ENCODE peak calls at places on chromosomes 13 and 19, in nine cellular contexts. O, A, F, T, Z, L, E, D and P are unnamed samples.

GRCh38 chr13:29136341-29136740 is 316.2 kb downstream of the MTUS2 start:
- DNase-seq in O (no peak), A (no peak), F (no peak), T (no peak), Z (peak), L (no peak), E (peak), D (no peak), P (no peak)

GRCh38 chr19:498591-498950 is 2.3 kb downstream of the MADCAM1 start:
- DNase-seq in O (no peak), A (no peak), F (no peak), T (no peak), Z (peak), L (no peak), E (no peak), D (no peak), P (no peak)

GRCh38 chr19:34994643-34995471 is 5.3 kb upstream of the GRAMD1A start:
- DNase-seq in O (no peak), A (no peak), F (no peak), T (no peak), Z (peak), L (no peak), E (peak), D (no peak), P (no peak)

GRCh38 chr19:31962565-31962996 is 382.8 kb upstream of the ZNF507 start:
- DNase-seq in O (no peak), A (peak), F (no peak), T (no peak), Z (no peak), L (no peak), E (no peak), D (peak), P (no peak)

GRCh38 chr19:17385878-17386611 is 8.0 kb downstream of the CCDC194 start:
- DNase-seq in O (no peak), A (no peak), F (peak), T (no peak), Z (peak), L (peak), E (peak), D (peak), P (peak)

GRCh38 chr19:38265213-38265861 is 964 bp downstream of the SPINT2 start:
- DNase-seq in O (peak), A (no peak), F (no peak), T (no peak), Z (peak), L (no peak), E (peak), D (peak), P (no peak)

GRCh38 chr13:85864963-85865530 is 65.8 kb upstream of the SLITRK6 start:
- DNase-seq in O (peak), A (peak), F (peak), T (no peak), Z (peak), L (no peak), E (peak), D (peak), P (peak)

GRCh38 chr13:32209670-32210069 is 105.5 kb downstream of the ZAR1L start:
- DNase-seq in O (no peak), A (no peak), F (no peak), T (no peak), Z (no peak), L (no peak), E (no peak), D (peak), P (peak)

GRCh38 chr13:31090921-31091624 is 70.6 kb downstream of the HSPH1 start:
- DNase-seq in O (no peak), A (no peak), F (no peak), T (no peak), Z (no peak), L (no peak), E (no peak), D (peak), P (no peak)

GRCh38 chr19:6198896-6199239 is 63.4 kb downstream of the ACSBG2 start:
- DNase-seq in O (no peak), A (no peak), F (no peak), T (no peak), Z (no peak), L (no peak), E (no peak), D (no peak), P (peak)

GRCh38 chr13:22176968-22177545 is 506.2 kb downstream of the FGF9 start:
- DNase-seq in O (no peak), A (no peak), F (no peak), T (no peak), Z (no peak), L (no peak), E (no peak), D (no peak), P (no peak)

GRCh38 chr19:32037998-32038732 is 307.2 kb upstream of the ZNF507 start:
- DNase-seq in O (no peak), A (no peak), F (no peak), T (no peak), Z (no peak), L (no peak), E (no peak), D (no peak), P (no peak)

GRCh38 chr13:36921902-36922301 is 1.9 kb upstream of the SMAD9 start:
- DNase-seq in O (no peak), A (no peak), F (no peak), T (no peak), Z (no peak), L (no peak), E (no peak), D (no peak), P (no peak)

GRCh38 chr13:20847298-20847697 is 55.2 kb downstream of the XPO4 start:
- DNase-seq in O (no peak), A (no peak), F (no peak), T (no peak), Z (no peak), L (peak), E (no peak), D (peak), P (no peak)

GRCh38 chr19:7605490-7606222 is 10.0 kb downstream of the CAMSAP3 start:
- DNase-seq in O (peak), A (no peak), F (peak), T (peak), Z (no peak), L (peak), E (peak), D (no peak), P (peak)

GRCh38 chr19:8988204-8988603 is 22.0 kb downstream of the MUC16 start:
- DNase-seq in O (no peak), A (no peak), F (peak), T (no peak), Z (no peak), L (peak), E (peak), D (no peak), P (no peak)

GRCh38 chr13:98517576-98518310 is 59.2 kb downstream of the STK24 start:
- DNase-seq in O (no peak), A (no peak), F (no peak), T (no peak), Z (no peak), L (no peak), E (no peak), D (no peak), P (no peak)

GRCh38 chr13:61880576-61881283 is 465.1 kb upstream of the PCDH20 start:
- DNase-seq in O (no peak), A (no peak), F (peak), T (peak), Z (peak), L (peak), E (peak), D (peak), P (peak)

GRCh38 chr19:47573076-47574026 is at the start of gene ZNF541:
- DNase-seq in O (no peak), A (peak), F (no peak), T (no peak), Z (no peak), L (peak), E (no peak), D (peak), P (peak)

GRCh38 chr19:38362076-38362945 is 12.1 kb upstream of the PSMD8 start:
- DNase-seq in O (peak), A (peak), F (peak), T (peak), Z (peak), L (peak), E (peak), D (peak), P (peak)

GRCh38 chr13:30685320-30685859 is 50.0 kb upstream of the ALOX5AP start:
- DNase-seq in O (no peak), A (no peak), F (no peak), T (no peak), Z (peak), L (no peak), E (no peak), D (no peak), P (peak)

GRCh38 chr13:77507931-77508776 is 27.4 kb upstream of the SCEL start:
- DNase-seq in O (peak), A (peak), F (no peak), T (no peak), Z (no peak), L (no peak), E (peak), D (peak), P (peak)

GRCh38 chr13:48560657-48561337 is 27.9 kb upstream of the RCBTB2 start:
- DNase-seq in O (no peak), A (no peak), F (no peak), T (no peak), Z (no peak), L (no peak), E (no peak), D (no peak), P (no peak)

GRCh38 chr13:29081036-29081435 is 260.9 kb downstream of the MTUS2 start:
- DNase-seq in O (no peak), A (no peak), F (no peak), T (no peak), Z (no peak), L (no peak), E (no peak), D (no peak), P (no peak)

GRCh38 chr19:1045247-1045603 is 5.3 kb downstream of the ABCA7 start:
- DNase-seq in O (peak), A (no peak), F (peak), T (no peak), Z (no peak), L (peak), E (peak), D (no peak), P (peak)

DNA sequence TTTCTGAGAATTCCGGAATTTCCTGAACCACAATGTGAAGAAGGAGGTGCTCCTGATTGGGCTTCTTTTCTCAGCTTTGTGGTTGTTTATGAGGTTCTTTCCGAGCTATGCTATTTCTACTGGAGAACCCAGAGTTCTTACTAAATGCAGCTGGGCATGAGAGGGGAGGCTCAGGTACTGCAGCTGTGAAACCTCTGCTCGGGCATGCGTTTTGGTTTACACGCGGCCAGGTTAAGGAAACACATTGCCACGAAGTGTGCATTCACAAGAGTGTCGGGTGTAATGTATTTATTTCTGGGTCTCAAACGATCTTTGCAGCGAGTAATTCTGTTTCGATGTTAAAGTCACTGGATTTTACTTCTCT is 657 bp upstream of the MIR17HG start:
- DNase-seq in O (peak), A (no peak), F (peak), T (no peak), Z (peak), L (peak), E (peak), D (no peak), P (peak)
- TF ChIP-seq EZH2 in O (no peak), A (no peak), F (peak), T (no peak), Z (no peak), L (no peak), E (no peak), D (peak), P (peak)

DNA sequence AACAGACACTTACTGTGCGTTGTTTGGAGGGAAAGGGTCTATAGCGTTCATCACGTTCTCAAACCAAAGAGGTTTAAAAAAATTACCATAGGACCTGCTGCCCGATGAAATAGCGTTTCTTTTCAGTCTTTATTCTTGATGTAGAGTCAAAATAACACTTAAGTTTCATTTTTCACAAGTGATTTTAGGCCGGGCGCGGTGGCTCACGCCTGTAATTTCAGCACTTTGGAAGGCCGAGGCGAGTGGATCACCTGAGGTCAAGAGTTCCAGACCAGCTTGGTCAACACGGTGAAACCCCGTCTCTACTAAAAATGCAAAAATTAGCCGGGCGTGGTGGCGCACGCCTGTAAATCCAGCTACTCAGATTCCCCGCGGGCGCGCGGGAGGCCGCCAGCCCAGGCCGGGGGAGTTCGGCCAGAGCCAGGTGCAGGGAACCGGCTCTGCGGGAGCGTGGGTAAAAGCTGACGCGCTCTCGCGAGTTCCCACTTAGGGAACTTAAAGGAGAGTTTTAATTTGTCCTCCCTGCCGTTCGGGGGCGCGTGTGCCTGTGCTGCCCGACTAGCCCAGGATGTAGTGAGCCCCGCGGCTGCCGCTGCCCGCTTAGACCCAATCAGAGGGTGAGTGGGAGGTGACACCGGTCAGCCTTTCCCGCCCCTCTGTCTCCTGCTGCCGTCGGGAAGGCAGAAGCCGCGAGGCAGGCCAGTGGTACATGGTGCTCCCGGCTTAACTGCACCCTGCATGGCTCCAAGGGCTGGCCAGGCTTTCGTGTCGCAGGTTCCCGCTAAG is 35.8 kb upstream of the NEK3 start:
- DNase-seq in O (peak), A (peak), F (peak), T (peak), Z (peak), L (no peak), E (peak), D (peak), P (peak)
- H2AFZ ChIP-seq in O (peak), A (peak), F (peak), T (peak), Z (peak), L (peak), E (peak), D (peak), P (peak)

GRCh38 chr19:40736661-40737060 is 13.6 kb downstream of the ACTMAP start:
- DNase-seq in O (no peak), A (no peak), F (no peak), T (no peak), Z (no peak), L (no peak), E (no peak), D (no peak), P (no peak)
- TF ChIP-seq EZH2 in O (no peak), A (no peak), F (no peak), T (no peak), Z (no peak), L (no peak), E (no peak), D (no peak), P (no peak)

DNA sequence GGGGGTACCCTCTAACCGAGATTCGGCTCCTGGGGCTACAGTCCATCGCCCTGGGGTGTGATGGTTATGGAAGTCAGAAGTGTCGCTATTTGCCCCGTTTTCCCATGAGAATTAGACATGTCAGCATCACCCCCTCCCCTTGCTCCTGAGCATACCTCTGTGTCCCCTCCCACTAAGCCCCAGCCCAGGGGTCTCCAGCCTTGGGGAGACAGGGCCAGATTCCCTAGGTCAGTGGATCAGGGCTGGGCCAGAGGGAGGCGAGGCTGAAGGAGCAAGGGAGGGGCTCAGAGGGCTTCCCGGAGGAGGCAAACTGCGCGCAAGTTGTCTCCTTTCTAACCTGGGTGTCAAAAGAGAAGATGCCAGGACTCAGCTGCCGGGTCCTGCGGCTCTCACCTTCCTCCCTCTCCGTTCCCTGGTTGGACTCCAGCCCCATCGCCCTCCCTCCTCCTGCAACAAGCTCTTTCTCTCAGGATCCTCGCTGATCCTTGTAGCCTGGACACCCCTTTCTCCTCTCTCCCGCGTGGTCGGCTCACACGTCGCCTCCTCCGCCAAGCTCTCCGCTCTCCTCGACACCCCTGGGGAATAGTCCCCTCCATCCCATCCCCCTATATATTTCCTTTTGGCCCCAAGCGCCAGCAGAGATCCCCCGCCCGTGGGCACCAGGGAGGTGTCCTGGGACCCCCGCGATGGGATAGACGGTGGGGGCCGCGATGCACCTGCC is 459 bp upstream of the TMEM59L start:
- DNase-seq in O (no peak), A (no peak), F (peak), T (no peak), Z (no peak), L (no peak), E (no peak), D (no peak), P (no peak)
- H2AFZ ChIP-seq in O (no peak), A (peak), F (peak), T (peak), Z (peak), L (no peak), E (no peak), D (no peak), P (no peak)

GRCh38 chr13:45918597-45918996 is 67.0 kb upstream of the SIAH3 start:
- DNase-seq in O (peak), A (no peak), F (no peak), T (no peak), Z (no peak), L (no peak), E (peak), D (no peak), P (no peak)

GRCh38 chr13:45921337-45921736 is 69.8 kb upstream of the SIAH3 start:
- DNase-seq in O (no peak), A (no peak), F (no peak), T (no peak), Z (no peak), L (no peak), E (no peak), D (no peak), P (no peak)

GRCh38 chr13:45916859-45917418 is 65.4 kb upstream of the SIAH3 start:
- DNase-seq in O (no peak), A (no peak), F (no peak), T (no peak), Z (no peak), L (no peak), E (no peak), D (no peak), P (no peak)

DNA sequence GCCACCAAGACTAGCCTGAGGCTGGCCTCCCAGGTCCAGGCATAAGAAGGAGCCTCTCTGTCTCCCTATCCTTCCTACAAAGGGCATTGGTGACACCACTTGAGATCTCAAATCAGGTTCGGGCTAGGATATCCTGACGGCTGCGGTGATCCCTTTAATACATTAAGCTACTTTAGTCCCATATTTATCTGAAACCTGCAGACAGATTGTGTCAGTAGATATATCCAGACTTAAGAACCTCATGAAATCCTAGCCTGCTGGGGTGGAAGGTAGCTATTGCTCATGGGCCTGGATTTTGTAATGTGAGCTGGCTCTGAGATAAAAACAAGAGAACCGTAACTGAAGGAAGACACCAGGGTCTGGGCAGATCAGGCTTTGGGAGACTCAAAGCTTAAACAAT is 64.5 kb upstream of the SIAH3 start:
- DNase-seq in O (no peak), A (no peak), F (no peak), T (no peak), Z (no peak), L (peak), E (no peak), D (no peak), P (no peak)
- TF ChIP-seq EZH2 in O (no peak), A (no peak), F (no peak), T (no peak), Z (no peak), L (no peak), E (no peak), D (no peak), P (no peak)

DNA sequence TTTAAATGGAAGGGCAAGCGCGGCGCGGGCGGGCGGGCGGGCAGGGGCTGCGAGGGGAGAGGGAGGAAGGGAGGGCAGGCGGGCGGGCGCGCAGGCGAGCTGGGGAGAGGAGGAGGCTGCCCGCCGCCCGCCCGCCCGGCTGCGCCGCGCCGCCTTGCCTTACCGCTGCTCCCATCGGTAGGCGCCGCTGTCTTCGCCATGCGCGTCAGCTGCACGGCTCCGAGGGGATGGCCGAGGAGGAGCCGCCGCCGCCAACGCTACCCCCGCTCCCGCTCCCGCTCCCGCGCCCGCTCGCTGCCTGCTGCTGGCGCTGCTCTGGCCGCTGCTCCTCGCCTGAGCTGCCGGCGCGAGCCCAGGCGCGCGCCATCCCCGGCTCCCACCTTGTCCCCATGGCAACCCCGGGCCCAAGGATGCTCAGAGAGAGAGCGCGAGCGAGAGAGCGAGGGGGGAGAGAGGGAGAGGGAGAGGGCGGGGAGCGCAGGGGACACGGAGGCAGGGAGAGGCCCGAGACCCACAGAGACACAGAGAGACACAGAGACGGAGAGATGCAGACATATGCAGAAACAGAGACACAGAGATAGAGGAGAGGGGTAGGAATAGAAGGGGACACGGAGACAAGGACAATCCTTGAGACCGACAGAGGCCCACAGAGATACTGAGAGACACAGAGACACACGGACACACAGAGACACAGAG is 40.3 kb downstream of the DEDD2 start:
- DNase-seq in O (peak), A (peak), F (peak), T (no peak), Z (peak), L (peak), E (peak), D (peak), P (peak)
- H2AFZ ChIP-seq in O (peak), A (peak), F (peak), T (no peak), Z (peak), L (no peak), E (peak), D (no peak), P (peak)